ENCODE peak calls at places on chromosomes 7 and 10, in seven cellular contexts. One of them, this sample, is unnamed.

GRCh38 chr7:42907316-42907715 is 4.6 kb downstream of the C7orf25 start:
- DNase-seq in B cell: no peak
- DNase-seq in GM18507: no peak
- DNase-seq in ACHN: no peak
- DNase-seq in activated naive CD4-positive, alpha-beta T cell: no peak
- DNase-seq in posterior cingulate gyrus: no peak
- DNase-seq in NCI-H1417: no peak
- DNase-seq in this sample: no peak

GRCh38 chr7:43658718-43659548 is 70.4 kb downstream of the COA1 start:
- DNase-seq in B cell: no peak
- DNase-seq in GM18507: no peak
- DNase-seq in ACHN: peak
- DNase-seq in activated naive CD4-positive, alpha-beta T cell: no peak
- DNase-seq in posterior cingulate gyrus: no peak
- DNase-seq in NCI-H1417: no peak
- DNase-seq in this sample: no peak

GRCh38 chr7:57646901-57647246 is 196.9 kb downstream of the ZNF716 start:
- DNase-seq in B cell: no peak
- DNase-seq in GM18507: no peak
- DNase-seq in ACHN: no peak
- DNase-seq in activated naive CD4-positive, alpha-beta T cell: no peak
- DNase-seq in posterior cingulate gyrus: peak
- DNase-seq in NCI-H1417: no peak
- DNase-seq in this sample: no peak

GRCh38 chr10:132468651-132469050 is 68.9 kb upstream of the INPP5A start:
- DNase-seq in B cell: no peak
- DNase-seq in GM18507: no peak
- DNase-seq in ACHN: no peak
- DNase-seq in activated naive CD4-positive, alpha-beta T cell: no peak
- DNase-seq in posterior cingulate gyrus: peak
- DNase-seq in NCI-H1417: no peak
- DNase-seq in this sample: no peak

GRCh38 chr7:29397398-29397797 is 166.2 kb upstream of the PRR15 start:
- DNase-seq in B cell: no peak
- DNase-seq in GM18507: no peak
- DNase-seq in ACHN: no peak
- DNase-seq in activated naive CD4-positive, alpha-beta T cell: no peak
- DNase-seq in posterior cingulate gyrus: no peak
- DNase-seq in NCI-H1417: peak
- DNase-seq in this sample: no peak

GRCh38 chr10:47397256-47397655 is 13.2 kb upstream of the ZNF488 start:
- DNase-seq in B cell: no peak
- DNase-seq in GM18507: no peak
- DNase-seq in ACHN: no peak
- DNase-seq in activated naive CD4-positive, alpha-beta T cell: no peak
- DNase-seq in posterior cingulate gyrus: no peak
- DNase-seq in NCI-H1417: no peak
- DNase-seq in this sample: no peak

GRCh38 chr7:22697897-22698645 is 28.9 kb upstream of the IL6 start:
- DNase-seq in B cell: peak
- DNase-seq in GM18507: no peak
- DNase-seq in ACHN: no peak
- DNase-seq in activated naive CD4-positive, alpha-beta T cell: no peak
- DNase-seq in posterior cingulate gyrus: no peak
- DNase-seq in NCI-H1417: no peak
- DNase-seq in this sample: no peak

GRCh38 chr10:67837519-67838314 is at the start of gene DNAJC12:
- DNase-seq in B cell: peak
- DNase-seq in GM18507: no peak
- DNase-seq in ACHN: peak
- DNase-seq in activated naive CD4-positive, alpha-beta T cell: no peak
- DNase-seq in posterior cingulate gyrus: no peak
- DNase-seq in NCI-H1417: peak
- DNase-seq in this sample: peak

GRCh38 chr7:81669476-81670105 is 100.3 kb downstream of the HGF start:
- DNase-seq in B cell: no peak
- DNase-seq in GM18507: no peak
- DNase-seq in ACHN: no peak
- DNase-seq in activated naive CD4-positive, alpha-beta T cell: no peak
- DNase-seq in posterior cingulate gyrus: no peak
- DNase-seq in NCI-H1417: no peak
- DNase-seq in this sample: no peak

GRCh38 chr10:131126321-131127121 is 185.0 kb downstream of the TCERG1L start:
- DNase-seq in B cell: no peak
- DNase-seq in GM18507: no peak
- DNase-seq in ACHN: no peak
- DNase-seq in activated naive CD4-positive, alpha-beta T cell: no peak
- DNase-seq in posterior cingulate gyrus: peak
- DNase-seq in NCI-H1417: peak
- DNase-seq in this sample: peak

GRCh38 chr7:98823226-98823625 is 46.6 kb downstream of the TMEM130 start:
- DNase-seq in B cell: no peak
- DNase-seq in GM18507: no peak
- DNase-seq in ACHN: no peak
- DNase-seq in activated naive CD4-positive, alpha-beta T cell: no peak
- DNase-seq in posterior cingulate gyrus: no peak
- DNase-seq in NCI-H1417: no peak
- DNase-seq in this sample: no peak

GRCh38 chr7:46003896-46004875 is 83.1 kb upstream of the IGFBP3 start:
- DNase-seq in B cell: no peak
- DNase-seq in GM18507: no peak
- DNase-seq in ACHN: peak
- DNase-seq in activated naive CD4-positive, alpha-beta T cell: no peak
- DNase-seq in posterior cingulate gyrus: no peak
- DNase-seq in NCI-H1417: no peak
- DNase-seq in this sample: no peak